ENCODE peak calls at places on chromosomes 6 and 20, in six cellular contexts. D is suprapubic skin, O is K562, L is transverse colon, A is HCT116, N is breast epithelium. R is an unnamed sample.

GRCh38 chr20:21432911-21433310 is 35.6 kb upstream of the NKX2-4 start:
- DNase-seq in D (no peak), O (no peak), L (no peak), A (no peak), N (no peak), R (no peak)

GRCh38 chr6:52227495-52227894 is 16.8 kb downstream of the IL17F start:
- DNase-seq in D (no peak), O (no peak), L (no peak), A (no peak), N (no peak), R (no peak)

GRCh38 chr6:33272358-33273128 is 668 bp downstream of the RPS18 start:
- DNase-seq in D (no peak), O (no peak), L (no peak), A (no peak), N (no peak), R (no peak)

GRCh38 chr6:95364016-95364604 is 213.2 kb upstream of the MANEA start:
- DNase-seq in D (no peak), O (peak), L (no peak), A (peak), N (no peak), R (no peak)

GRCh38 chr6:22627644-22628043 is 58.3 kb downstream of the HDGFL1 start:
- DNase-seq in D (no peak), O (no peak), L (no peak), A (no peak), N (no peak), R (no peak)

GRCh38 chr20:15836634-15837033 is 736.6 kb downstream of the KIF16B start:
- DNase-seq in D (no peak), O (no peak), L (no peak), A (no peak), N (no peak), R (no peak)

GRCh38 chr6:162177733-162178132 is 549.8 kb downstream of the PRKN start:
- DNase-seq in D (no peak), O (no peak), L (no peak), A (no peak), N (no peak), R (no peak)

GRCh38 chr6:156427345-156427744 is 349.8 kb upstream of the ARID1B start:
- DNase-seq in D (peak), O (no peak), L (peak), A (no peak), N (no peak), R (no peak)

GRCh38 chr20:38842558-38842981 is 37.1 kb downstream of the PPP1R16B start:
- DNase-seq in D (no peak), O (no peak), L (peak), A (no peak), N (no peak), R (no peak)

GRCh38 chr6:109978174-109979032 is at the start of gene GPR6:
- DNase-seq in D (no peak), O (peak), L (peak), A (no peak), N (peak), R (no peak)

GRCh38 chr6:28651161-28651560 is 125.5 kb downstream of the GPX5 start:
- DNase-seq in D (no peak), O (no peak), L (no peak), A (no peak), N (no peak), R (no peak)

GRCh38 chr20:12970372-12970821 is 38.4 kb upstream of the SPTLC3 start:
- DNase-seq in D (no peak), O (no peak), L (peak), A (no peak), N (no peak), R (no peak)

GRCh38 chr6:109623288-109623687 is 67.7 kb downstream of the AK9 start:
- DNase-seq in D (no peak), O (no peak), L (no peak), A (no peak), N (no peak), R (no peak)

GRCh38 chr6:139290787-139291294 is 957 bp downstream of the TXLNB start:
- DNase-seq in D (no peak), O (no peak), L (peak), A (no peak), N (no peak), R (no peak)

GRCh38 chr6:148934534-148934933 is 187.7 kb downstream of the UST start:
- DNase-seq in D (no peak), O (no peak), L (peak), A (no peak), N (no peak), R (no peak)

GRCh38 chr6:86412063-86412462 is 525.3 kb upstream of the HTR1E start:
- DNase-seq in D (no peak), O (no peak), L (no peak), A (no peak), N (no peak), R (no peak)

GRCh38 chr6:43075791-43076092 is 372 bp upstream of the PTK7 start:
- DNase-seq in D (no peak), O (no peak), L (no peak), A (no peak), N (no peak), R (no peak)

GRCh38 chr6:43074847-43075741 is 1.0 kb upstream of the PTK7 start:
- DNase-seq in D (no peak), O (no peak), L (no peak), A (no peak), N (no peak), R (no peak)

GRCh38 chr6:43070028-43070632 is 6.0 kb upstream of the PTK7 start:
- DNase-seq in D (no peak), O (peak), L (no peak), A (peak), N (no peak), R (no peak)
- TF ChIP-seq CTCF in D (no peak), O (peak), L (peak), A (peak), N (peak), R (peak)

GRCh38 chr20:353166-353565 is 6.3 kb downstream of the NRSN2 start:
- DNase-seq in D (no peak), O (no peak), L (no peak), A (no peak), N (no peak), R (no peak)
- TF ChIP-seq POLR2AphosphoS5 in D (no peak), O (no peak), L (no peak), A (no peak), N (no peak), R (no peak)

DNA sequence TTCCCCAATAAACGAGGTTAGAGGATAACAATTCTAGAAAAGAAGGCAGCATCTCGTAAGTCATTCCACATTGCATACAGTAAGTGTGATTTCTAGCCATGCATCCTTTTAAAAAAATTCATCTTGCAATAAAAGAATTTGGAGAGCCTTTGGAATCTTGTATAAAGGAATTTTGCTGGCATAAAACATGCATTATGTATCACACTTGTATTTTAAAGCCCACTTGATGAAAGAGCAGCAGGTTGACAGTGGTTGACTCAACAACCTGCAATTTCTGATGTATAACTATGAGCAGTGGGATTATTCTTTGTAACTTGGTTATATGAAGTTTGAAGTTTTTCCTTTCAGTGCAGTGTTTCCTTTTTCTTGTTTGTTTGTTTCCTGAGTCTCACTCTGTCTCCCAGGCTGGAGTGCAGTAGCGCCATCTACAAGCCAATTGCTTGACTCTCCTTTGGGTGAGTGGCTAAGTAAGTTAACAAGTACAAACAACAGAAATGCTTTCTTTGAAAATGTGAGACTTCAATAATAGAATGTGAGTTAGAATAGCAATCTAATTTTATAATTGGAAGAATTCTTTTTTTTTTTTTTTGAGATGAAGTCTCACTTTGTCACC is 39.9 kb downstream of the JARID2 start:
- DNase-seq in D (no peak), O (no peak), L (no peak), A (no peak), N (no peak), R (no peak)
- TF ChIP-seq CTCF in D (no peak), O (peak), L (no peak), A (peak), N (no peak), R (no peak)

DNA sequence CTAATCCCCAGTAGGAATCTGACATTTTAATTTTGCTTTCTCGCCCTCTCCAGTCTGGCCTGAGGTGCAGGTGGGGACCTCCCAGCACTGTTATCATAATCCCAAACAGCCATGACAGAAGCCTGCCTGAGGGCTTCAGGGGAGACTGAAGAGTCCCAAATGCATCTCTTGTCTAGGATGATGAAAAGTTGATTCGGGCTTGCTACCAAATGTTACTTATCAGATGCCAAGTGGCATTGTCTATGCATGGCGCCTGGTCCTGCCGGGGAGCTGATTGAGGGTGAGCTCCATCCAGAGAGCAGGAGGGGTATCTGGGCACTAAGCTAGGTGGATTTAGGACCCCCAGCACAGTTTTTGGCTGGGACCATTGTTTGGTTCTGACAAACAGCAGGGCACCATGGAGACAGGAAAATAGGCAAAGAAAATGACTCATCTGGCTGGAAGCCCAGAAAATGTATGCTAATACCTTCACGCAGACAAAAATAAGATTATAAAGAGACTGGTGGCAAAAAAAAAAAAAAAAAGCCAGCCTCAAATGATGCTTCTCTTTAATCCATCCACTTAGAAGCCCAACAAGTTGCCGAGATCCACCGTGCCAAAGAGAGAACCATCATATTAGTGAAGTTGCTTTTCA is 513.7 kb upstream of the SULF2 start:
- DNase-seq in D (no peak), O (no peak), L (peak), A (peak), N (no peak), R (no peak)
- TF ChIP-seq POLR2AphosphoS5 in D (no peak), O (no peak), L (peak), A (no peak), N (no peak), R (peak)

DNA sequence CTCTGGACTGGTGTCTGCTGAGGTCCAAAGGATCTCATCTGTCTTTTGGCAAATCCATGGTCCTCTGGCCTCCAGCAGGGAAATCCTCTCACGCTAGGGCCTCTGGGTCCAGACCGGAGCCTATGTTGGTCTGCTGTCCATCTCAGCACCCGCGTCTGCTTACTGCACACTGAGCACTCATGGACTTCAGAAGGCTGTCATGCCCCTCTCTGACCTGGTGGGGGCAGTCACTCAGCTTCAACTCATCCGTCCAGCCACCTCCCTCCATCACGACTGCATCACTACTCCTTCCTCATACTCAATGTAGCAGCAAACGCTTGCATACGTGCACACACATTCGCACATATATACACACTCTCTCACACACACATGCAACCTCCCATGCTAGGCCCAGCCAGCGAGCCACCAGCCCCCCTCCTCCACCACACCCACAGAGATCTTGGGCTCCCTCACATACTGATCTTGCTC is 33.3 kb downstream of the GABRR2 start:
- DNase-seq in D (no peak), O (peak), L (peak), A (peak), N (no peak), R (no peak)
- TF ChIP-seq CTCF in D (no peak), O (peak), L (peak), A (peak), N (no peak), R (peak)

R was measured in esophagus muscularis mucosa.